ENCODE peak calls at places on chromosome 19, in five cellular contexts. B is germinal center; O is AG04450; R is activated naive CD4-positive, alpha-beta T cell; U is cardiac muscle cell. F is an unnamed sample.

GRCh38 chr19:7874080-7874856 is at the start of gene PRR36:
- DNase-seq in B (no peak), O (no peak), R (no peak), U (peak), F (no peak)

GRCh38 chr19:14672043-14672872 is 2.4 kb downstream of the ADGRE3 start:
- DNase-seq in B (no peak), O (no peak), R (no peak), U (no peak), F (peak)

GRCh38 chr19:11031421-11032070 is 57.7 kb upstream of the LDLR start:
- DNase-seq in B (no peak), O (no peak), R (no peak), U (no peak), F (no peak)

GRCh38 chr19:34041922-34042521 is 130.3 kb upstream of the LSM14A start:
- DNase-seq in B (peak), O (no peak), R (peak), U (peak), F (peak)

GRCh38 chr19:5083547-5083965 is 114.6 kb downstream of the KDM4B start:
- DNase-seq in B (no peak), O (no peak), R (no peak), U (no peak), F (no peak)

GRCh38 chr19:55255618-55256423 is 3.0 kb downstream of the PPP6R1 start:
- DNase-seq in B (peak), O (no peak), R (peak), U (no peak), F (peak)

GRCh38 chr19:5863030-5863665 is 7.2 kb downstream of the FUT5 start:
- DNase-seq in B (no peak), O (no peak), R (no peak), U (no peak), F (no peak)

GRCh38 chr19:6232567-6232966 is 47.2 kb downstream of the MLLT1 start:
- DNase-seq in B (no peak), O (peak), R (no peak), U (no peak), F (no peak)

GRCh38 chr19:45591004-45591637 is 6.5 kb upstream of the OPA3 start:
- DNase-seq in B (peak), O (no peak), R (peak), U (peak), F (peak)

GRCh38 chr19:33450689-33451088 is 70.9 kb downstream of the PEPD start:
- DNase-seq in B (no peak), O (no peak), R (no peak), U (no peak), F (no peak)

GRCh38 chr19:32651729-32652140 is 23.2 kb downstream of the ANKRD27 start:
- DNase-seq in B (no peak), O (no peak), R (no peak), U (peak), F (no peak)

GRCh38 chr19:51075998-51076397 is 6.7 kb downstream of the KLK14 start:
- DNase-seq in B (no peak), O (no peak), R (no peak), U (no peak), F (no peak)

GRCh38 chr19:8017808-8018207 is 12.4 kb upstream of the ELAVL1 start:
- DNase-seq in B (peak), O (no peak), R (peak), U (no peak), F (peak)

GRCh38 chr19:16559896-16560295 is 12.3 kb downstream of the SLC35E1 start:
- DNase-seq in B (no peak), O (no peak), R (no peak), U (no peak), F (no peak)

GRCh38 chr19:16605115-16605514 is 22.9 kb downstream of the MED26 start:
- DNase-seq in B (no peak), O (no peak), R (no peak), U (no peak), F (no peak)

GRCh38 chr19:11420894-11421606 is 1.9 kb upstream of the RGL3 start:
- DNase-seq in B (peak), O (no peak), R (no peak), U (no peak), F (no peak)

GRCh38 chr19:48881741-48882657 is 9.8 kb downstream of the PPP1R15A start:
- DNase-seq in B (no peak), O (no peak), R (no peak), U (peak), F (peak)

GRCh38 chr19:46916971-46917370 is 56.2 kb downstream of the ARHGAP35 start:
- DNase-seq in B (no peak), O (no peak), R (no peak), U (no peak), F (no peak)

GRCh38 chr19:21022996-21023395 is 2.5 kb downstream of the ZNF430 start:
- DNase-seq in B (no peak), O (no peak), R (no peak), U (no peak), F (no peak)

GRCh38 chr19:1616875-1617274 is 11.6 kb upstream of the UQCR11 start:
- DNase-seq in B (no peak), O (no peak), R (no peak), U (no peak), F (peak)

GRCh38 chr19:30322641-30323320 is 49.4 kb upstream of the ZNF536 start:
- DNase-seq in B (no peak), O (no peak), R (no peak), U (no peak), F (no peak)